ENCODE peak calls at places on chromosome 7, in six cellular contexts. One of them, this sample, is unnamed.

GRCh38 chr7:27192546-27193334 is 7.2 kb downstream of the HOXA13 start:
- DNase-seq in cardiac fibroblast: peak; percentile 17
- DNase-seq in GM10248: no peak
- DNase-seq in Calu3: peak; percentile 28
- DNase-seq in Peyer's patch: no peak
- DNase-seq in Panc1: no peak
- DNase-seq in this sample: no peak

GRCh38 chr7:2928256-2928612 is 84.1 kb upstream of the GNA12 start:
- DNase-seq in GM10248: no peak
- DNase-seq in Panc1: no peak
- DNase-seq in Calu3: no peak
- DNase-seq in Peyer's patch: peak; percentile 44
- DNase-seq in cardiac fibroblast: no peak
- DNase-seq in this sample: no peak

GRCh38 chr7:116911799-116912198 is 41.5 kb upstream of the ST7 start:
- DNase-seq in Calu3: no peak
- DNase-seq in Panc1: no peak
- DNase-seq in GM10248: no peak
- DNase-seq in Peyer's patch: no peak
- DNase-seq in cardiac fibroblast: no peak
- DNase-seq in this sample: no peak

GRCh38 chr7:28013019-28013418 is 167.6 kb downstream of the JAZF1 start:
- DNase-seq in Panc1: no peak
- DNase-seq in GM10248: no peak
- DNase-seq in Peyer's patch: no peak
- DNase-seq in cardiac fibroblast: no peak
- DNase-seq in Calu3: no peak
- DNase-seq in this sample: no peak

GRCh38 chr7:101550641-101551531 is 78.2 kb downstream of the MYL10 start:
- DNase-seq in Peyer's patch: peak; percentile 37
- DNase-seq in Calu3: no peak
- DNase-seq in GM10248: peak; percentile 17
- DNase-seq in cardiac fibroblast: no peak
- DNase-seq in Panc1: no peak
- DNase-seq in this sample: no peak

GRCh38 chr7:42493436-42494198 is 256.6 kb upstream of the GLI3 start:
- DNase-seq in Panc1: no peak
- DNase-seq in Calu3: no peak
- DNase-seq in Peyer's patch: peak; percentile 67
- DNase-seq in cardiac fibroblast: peak; percentile 92
- DNase-seq in GM10248: no peak
- DNase-seq in this sample: peak; percentile 27

GRCh38 chr7:121286742-121287699 is 41.8 kb upstream of the WNT16 start:
- DNase-seq in cardiac fibroblast: no peak
- DNase-seq in Peyer's patch: no peak
- DNase-seq in Calu3: no peak
- DNase-seq in Panc1: no peak
- DNase-seq in GM10248: no peak
- DNase-seq in this sample: no peak

GRCh38 chr7:114786455-114786854 is 135.4 kb upstream of the MDFIC start:
- DNase-seq in Calu3: no peak
- DNase-seq in Peyer's patch: no peak
- DNase-seq in GM10248: no peak
- DNase-seq in Panc1: no peak
- DNase-seq in cardiac fibroblast: no peak
- DNase-seq in this sample: no peak

GRCh38 chr7:131336956-131337355 is 9.3 kb downstream of the MKLN1 start:
- DNase-seq in Panc1: no peak
- DNase-seq in cardiac fibroblast: peak; percentile 30
- DNase-seq in Calu3: no peak
- DNase-seq in Peyer's patch: no peak
- DNase-seq in GM10248: no peak
- DNase-seq in this sample: no peak

GRCh38 chr7:6165521-6166325 is 106.7 kb downstream of the CYTH3 start:
- DNase-seq in GM10248: no peak
- DNase-seq in Panc1: no peak
- DNase-seq in Peyer's patch: no peak
- DNase-seq in cardiac fibroblast: no peak
- DNase-seq in Calu3: no peak
- DNase-seq in this sample: no peak

GRCh38 chr7:155009570-155010157 is 6.7 kb upstream of the PAXIP1 start:
- DNase-seq in Peyer's patch: no peak
- DNase-seq in cardiac fibroblast: no peak
- DNase-seq in Calu3: peak; percentile 44
- DNase-seq in GM10248: no peak
- DNase-seq in Panc1: no peak
- DNase-seq in this sample: no peak

GRCh38 chr7:86958380-86958779 is 101.1 kb downstream of the ELAPOR2 start:
- DNase-seq in Calu3: no peak
- DNase-seq in Peyer's patch: peak; percentile 66
- DNase-seq in GM10248: no peak
- DNase-seq in cardiac fibroblast: no peak
- DNase-seq in Panc1: no peak
- DNase-seq in this sample: no peak

GRCh38 chr7:33716581-33717477 is 188.5 kb upstream of the BMPER start:
- DNase-seq in Calu3: peak; percentile 51
- DNase-seq in Peyer's patch: no peak
- DNase-seq in Panc1: peak; percentile 17
- DNase-seq in cardiac fibroblast: peak; percentile 82
- DNase-seq in GM10248: no peak
- DNase-seq in this sample: no peak

GRCh38 chr7:117041007-117041406 is 87.7 kb downstream of the ST7 start:
- DNase-seq in Panc1: no peak
- DNase-seq in Calu3: no peak
- DNase-seq in cardiac fibroblast: no peak
- DNase-seq in GM10248: peak; percentile 31
- DNase-seq in Peyer's patch: no peak
- DNase-seq in this sample: no peak

GRCh38 chr7:28958235-28958945 is at the start of gene TRIL:
- DNase-seq in cardiac fibroblast: peak; percentile 87
- DNase-seq in Panc1: no peak
- DNase-seq in Calu3: no peak
- DNase-seq in Peyer's patch: peak; percentile 62
- DNase-seq in GM10248: peak; percentile 16
- DNase-seq in this sample: peak; percentile 30

GRCh38 chr7:19114591-19114855 is 2.9 kb downstream of the TWIST1 start:
- DNase-seq in GM10248: no peak
- DNase-seq in Peyer's patch: no peak
- DNase-seq in Calu3: no peak
- DNase-seq in Panc1: no peak
- DNase-seq in cardiac fibroblast: peak; percentile 44
- DNase-seq in this sample: no peak

GRCh38 chr7:19117870-19118608 is 603 bp upstream of the TWIST1 start:
- DNase-seq in GM10248: peak; percentile 15
- DNase-seq in Peyer's patch: no peak
- DNase-seq in Calu3: no peak
- DNase-seq in cardiac fibroblast: peak; percentile 39
- DNase-seq in Panc1: no peak
- DNase-seq in this sample: no peak

GRCh38 chr7:19113855-19114590 is 3.4 kb downstream of the TWIST1 start:
- DNase-seq in cardiac fibroblast: no peak
- DNase-seq in Calu3: no peak
- DNase-seq in Panc1: no peak
- DNase-seq in GM10248: no peak
- DNase-seq in Peyer's patch: no peak
- DNase-seq in this sample: no peak

GRCh38 chr7:19117081-19117869 is at the start of gene TWIST1:
- DNase-seq in Panc1: no peak
- DNase-seq in cardiac fibroblast: peak; percentile 98
- DNase-seq in Calu3: peak; percentile 18
- DNase-seq in Peyer's patch: no peak
- DNase-seq in GM10248: peak; percentile 43
- DNase-seq in this sample: no peak

GRCh38 chr7:19116121-19117080 is 1.0 kb downstream of the TWIST1 start:
- DNase-seq in Panc1: no peak
- DNase-seq in Calu3: peak; percentile 35
- DNase-seq in GM10248: peak; percentile 37
- DNase-seq in cardiac fibroblast: peak; percentile 68
- DNase-seq in Peyer's patch: no peak
- DNase-seq in this sample: no peak
- TF ChIP-seq CTCF in Panc1: no peak
- TF ChIP-seq CTCF in Calu3: no peak
- TF ChIP-seq CTCF in GM10248: no peak
- TF ChIP-seq CTCF in cardiac fibroblast: no peak
- TF ChIP-seq CTCF in Peyer's patch: no peak
- TF ChIP-seq CTCF in this sample: no peak

GRCh38 chr7:38748056-38748610 is 117.0 kb upstream of the AMPH start:
- DNase-seq in Panc1: no peak
- DNase-seq in cardiac fibroblast: peak; percentile 45
- DNase-seq in Peyer's patch: no peak
- DNase-seq in GM10248: no peak
- DNase-seq in Calu3: peak; percentile 19
- DNase-seq in this sample: no peak
- TF ChIP-seq CTCF in Panc1: peak; percentile 82
- TF ChIP-seq CTCF in cardiac fibroblast: peak; percentile 60
- TF ChIP-seq CTCF in Peyer's patch: no peak
- TF ChIP-seq CTCF in GM10248: peak; percentile 2
- TF ChIP-seq CTCF in Calu3: peak; percentile 59
- TF ChIP-seq CTCF in this sample: peak; percentile 25

GRCh38 chr7:76069238-76069638 is 21.3 kb downstream of the MDH2 start:
- DNase-seq in Peyer's patch: peak; percentile 56
- DNase-seq in Calu3: peak; percentile 47
- DNase-seq in GM10248: peak; percentile 21
- DNase-seq in Panc1: no peak
- DNase-seq in cardiac fibroblast: peak; percentile 93
- DNase-seq in this sample: no peak
- TF ChIP-seq CTCF in Peyer's patch: peak; percentile 50
- TF ChIP-seq CTCF in Calu3: no peak
- TF ChIP-seq CTCF in GM10248: no peak
- TF ChIP-seq CTCF in Panc1: no peak
- TF ChIP-seq CTCF in cardiac fibroblast: peak; percentile 55
- TF ChIP-seq CTCF in this sample: no peak

GRCh38 chr7:1707756-1708611 is 37.9 kb downstream of the ELFN1 start:
- DNase-seq in GM10248: no peak
- DNase-seq in Peyer's patch: peak; percentile 30
- DNase-seq in Calu3: no peak
- DNase-seq in cardiac fibroblast: no peak
- DNase-seq in Panc1: no peak
- DNase-seq in this sample: no peak
- TF ChIP-seq CTCF in GM10248: no peak
- TF ChIP-seq CTCF in Peyer's patch: no peak
- TF ChIP-seq CTCF in Calu3: peak; percentile 37
- TF ChIP-seq CTCF in cardiac fibroblast: peak; percentile 26
- TF ChIP-seq CTCF in Panc1: no peak
- TF ChIP-seq CTCF in this sample: no peak

GRCh38 chr7:23100697-23101096 is 4.9 kb upstream of the KLHL7 start:
- DNase-seq in Calu3: no peak
- DNase-seq in GM10248: no peak
- DNase-seq in cardiac fibroblast: no peak
- DNase-seq in Panc1: no peak
- DNase-seq in Peyer's patch: no peak
- DNase-seq in this sample: no peak
- TF ChIP-seq CTCF in Calu3: no peak
- TF ChIP-seq CTCF in GM10248: no peak
- TF ChIP-seq CTCF in cardiac fibroblast: peak; percentile 14
- TF ChIP-seq CTCF in Panc1: peak; percentile 32
- TF ChIP-seq CTCF in Peyer's patch: no peak
- TF ChIP-seq CTCF in this sample: peak; percentile 46

GRCh38 chr7:96414931-96415292 is 93.0 kb upstream of the SLC25A13 start:
- DNase-seq in Calu3: peak; percentile 44
- DNase-seq in Peyer's patch: peak; percentile 56
- DNase-seq in GM10248: peak; percentile 44
- DNase-seq in Panc1: peak; percentile 62
- DNase-seq in cardiac fibroblast: peak; percentile 34
- DNase-seq in this sample: no peak
- TF ChIP-seq CTCF in Calu3: peak; percentile 38
- TF ChIP-seq CTCF in Peyer's patch: peak; percentile 58
- TF ChIP-seq CTCF in GM10248: peak; percentile 72
- TF ChIP-seq CTCF in Panc1: peak; percentile 88
- TF ChIP-seq CTCF in cardiac fibroblast: peak; percentile 90
- TF ChIP-seq CTCF in this sample: peak; percentile 68

DNA sequence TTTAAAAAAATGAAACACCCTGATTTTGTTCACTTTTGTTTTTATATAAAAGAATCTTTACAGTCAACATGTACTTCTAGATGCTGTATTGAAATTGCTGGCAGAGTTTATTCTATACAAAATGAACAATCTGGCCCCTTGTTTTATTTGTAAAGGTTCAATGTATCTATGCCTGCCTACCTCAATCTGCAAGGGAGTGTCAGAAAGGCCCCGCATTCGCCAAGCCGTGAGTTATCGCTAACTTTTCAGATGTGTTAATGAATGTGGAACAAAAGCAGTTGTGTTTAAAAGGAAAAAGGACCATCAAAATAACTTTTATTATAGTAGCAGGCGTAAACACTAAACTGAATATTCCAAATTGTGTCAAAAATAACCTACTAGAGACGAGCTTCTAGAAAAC is 14.6 kb downstream of the LUC7L2 start:
- DNase-seq in Panc1: no peak
- DNase-seq in GM10248: no peak
- DNase-seq in Calu3: no peak
- DNase-seq in Peyer's patch: no peak
- DNase-seq in cardiac fibroblast: no peak
- DNase-seq in this sample: no peak
- TF ChIP-seq CTCF in Panc1: no peak
- TF ChIP-seq CTCF in GM10248: no peak
- TF ChIP-seq CTCF in Calu3: no peak
- TF ChIP-seq CTCF in Peyer's patch: no peak
- TF ChIP-seq CTCF in cardiac fibroblast: no peak
- TF ChIP-seq CTCF in this sample: no peak

GRCh38 chr7:74051193-74051592 is 23.2 kb downstream of the ELN start:
- DNase-seq in Panc1: no peak
- DNase-seq in cardiac fibroblast: peak; percentile 58
- DNase-seq in GM10248: no peak
- DNase-seq in Peyer's patch: no peak
- DNase-seq in Calu3: no peak
- DNase-seq in this sample: no peak
- TF ChIP-seq CTCF in Panc1: no peak
- TF ChIP-seq CTCF in cardiac fibroblast: no peak
- TF ChIP-seq CTCF in GM10248: no peak
- TF ChIP-seq CTCF in Peyer's patch: no peak
- TF ChIP-seq CTCF in Calu3: no peak
- TF ChIP-seq CTCF in this sample: no peak

GRCh38 chr7:44220046-44220720 is 19.4 kb downstream of the YKT6 start:
- DNase-seq in GM10248: no peak
- DNase-seq in cardiac fibroblast: no peak
- DNase-seq in Panc1: no peak
- DNase-seq in Peyer's patch: no peak
- DNase-seq in Calu3: no peak
- DNase-seq in this sample: no peak

GRCh38 chr7:44220732-44221131 is 20.0 kb downstream of the YKT6 start:
- DNase-seq in Panc1: no peak
- DNase-seq in cardiac fibroblast: no peak
- DNase-seq in Peyer's patch: no peak
- DNase-seq in Calu3: no peak
- DNase-seq in GM10248: no peak
- DNase-seq in this sample: no peak

GRCh38 chr7:44222776-44223261 is 22.0 kb downstream of the YKT6 start:
- DNase-seq in GM10248: no peak
- DNase-seq in Panc1: no peak
- DNase-seq in Peyer's patch: no peak
- DNase-seq in Calu3: no peak
- DNase-seq in cardiac fibroblast: no peak
- DNase-seq in this sample: no peak

GRCh38 chr7:44222074-44222473 is 21.3 kb downstream of the YKT6 start:
- DNase-seq in Calu3: no peak
- DNase-seq in GM10248: no peak
- DNase-seq in cardiac fibroblast: no peak
- DNase-seq in Peyer's patch: no peak
- DNase-seq in Panc1: no peak
- DNase-seq in this sample: no peak

GRCh38 chr7:44221231-44221791 is 20.5 kb downstream of the YKT6 start:
- DNase-seq in GM10248: no peak
- DNase-seq in Calu3: peak; percentile 50
- DNase-seq in cardiac fibroblast: peak; percentile 19
- DNase-seq in Peyer's patch: no peak
- DNase-seq in Panc1: no peak
- DNase-seq in this sample: no peak
- TF ChIP-seq CTCF in GM10248: no peak
- TF ChIP-seq CTCF in Calu3: no peak
- TF ChIP-seq CTCF in cardiac fibroblast: peak; percentile 24
- TF ChIP-seq CTCF in Peyer's patch: no peak
- TF ChIP-seq CTCF in Panc1: no peak
- TF ChIP-seq CTCF in this sample: peak; percentile 11